ENCODE peak calls at places on chromosome 7, in eight cellular contexts. R is stimulated activated CD8-positive, alpha-beta memory T cell treated with anti-CD3 and anti-CD28 coated beads, Interleukin-7, amount 100 ng/mL, for 24 hours; I is MCF 10A; M is transverse colon; E is heart left ventricle; A is thoracic aorta; S is activated T-cell treated with anti-CD3 and anti-CD28 coated beads, Interleukin-2, amount 50 U/mL, for 24 hours; Q is nephron progenitor cell. D is an unnamed sample.
A peak's percentile ranks its signal among the peaks of the same experiment; 100 is the strongest.

GRCh38 chr7:95723583-95724180 is 48.7 kb upstream of the DYNC1I1 start:
- DNase-seq in S (no peak), I (peak; percentile 67), A (no peak), Q (peak; percentile 44), R (no peak), M (no peak), E (no peak), D (no peak)

GRCh38 chr7:106618480-106618879 is 42.5 kb downstream of the CCDC71L start:
- DNase-seq in M (no peak), S (no peak), E (no peak), R (no peak), A (no peak), I (peak; percentile 49), Q (no peak), D (no peak)

GRCh38 chr7:151076863-151077704 is 3.5 kb downstream of the FASTK start:
- DNase-seq in S (no peak), E (peak; percentile 57), A (no peak), Q (no peak), I (no peak), M (no peak), R (no peak), D (no peak)

GRCh38 chr7:140160308-140160707 is 16.5 kb downstream of the KDM7A start:
- DNase-seq in E (no peak), S (no peak), I (no peak), A (no peak), Q (no peak), M (no peak), R (no peak), D (no peak)

GRCh38 chr7:55423277-55423711 is 58.2 kb downstream of the LANCL2 start:
- DNase-seq in Q (no peak), R (no peak), E (no peak), A (no peak), I (no peak), M (no peak), S (no peak), D (no peak)

GRCh38 chr7:34019431-34019830 is 114.1 kb downstream of the BMPER start:
- DNase-seq in A (no peak), Q (no peak), M (no peak), E (no peak), S (no peak), R (no peak), I (no peak), D (no peak)

GRCh38 chr7:128740996-128741395 is 1.8 kb downstream of the CALU start:
- DNase-seq in A (no peak), M (no peak), E (no peak), I (peak; percentile 23), S (no peak), Q (no peak), R (no peak), D (no peak)

GRCh38 chr7:158431941-158432347 is 155.7 kb downstream of the PTPRN2 start:
- DNase-seq in S (peak; percentile 6), M (peak; percentile 76), R (no peak), A (peak; percentile 30), I (peak; percentile 100), E (no peak), Q (no peak), D (peak; percentile 42)

GRCh38 chr7:30770936-30771858 is at the start of gene MINDY4:
- DNase-seq in Q (peak; percentile 83), S (peak; percentile 82), A (no peak), I (peak; percentile 74), M (peak; percentile 84), R (peak; percentile 33), E (peak; percentile 93), D (no peak)

GRCh38 chr7:54581511-54581910 is 39.3 kb downstream of the VSTM2A start:
- DNase-seq in E (no peak), S (no peak), A (no peak), R (no peak), M (no peak), Q (no peak), I (peak; percentile 52), D (no peak)

GRCh38 chr7:152511736-152512135 is 75.9 kb upstream of the KMT2C start:
- DNase-seq in I (peak; percentile 65), A (no peak), R (no peak), E (no peak), Q (no peak), S (no peak), M (no peak), D (no peak)

GRCh38 chr7:116211006-116211912 is 920 bp downstream of the TES start:
- DNase-seq in Q (peak; percentile 53), R (peak; percentile 40), S (peak; percentile 78), I (peak; percentile 90), E (peak; percentile 77), M (peak; percentile 92), A (peak; percentile 59), D (no peak)

GRCh38 chr7:37310322-37311080 is 138.2 kb downstream of the ELMO1 start:
- DNase-seq in R (no peak), A (no peak), I (no peak), E (no peak), S (no peak), M (no peak), Q (no peak), D (no peak)

GRCh38 chr7:124532166-124532565 is 233.4 kb downstream of the GPR37 start:
- DNase-seq in E (no peak), Q (no peak), I (no peak), M (no peak), A (no peak), R (no peak), S (no peak), D (no peak)

GRCh38 chr7:144470052-144470451 is 66.6 kb upstream of the NOBOX start:
- DNase-seq in M (no peak), I (no peak), Q (no peak), A (no peak), S (no peak), E (no peak), R (no peak), D (no peak)

GRCh38 chr7:158849553-158850389 is 6.6 kb upstream of the DYNC2I1 start:
- DNase-seq in M (peak; percentile 76), I (no peak), Q (no peak), R (no peak), E (no peak), S (no peak), A (no peak), D (no peak)

GRCh38 chr7:70700055-70700934 is 431.6 kb upstream of the GALNT17 start:
- DNase-seq in S (no peak), E (no peak), Q (no peak), R (no peak), A (no peak), M (no peak), I (no peak), D (no peak)

GRCh38 chr7:7122701-7123281 is 59.6 kb upstream of the C1GALT1 start:
- DNase-seq in I (peak; percentile 97), S (no peak), R (no peak), A (no peak), E (no peak), Q (no peak), M (no peak), D (no peak)

GRCh38 chr7:50281680-50282445 is 22.7 kb upstream of the IKZF1 start:
- DNase-seq in A (no peak), E (no peak), Q (no peak), M (no peak), I (no peak), R (no peak), S (no peak), D (no peak)

GRCh38 chr7:47318395-47319182 is 263.3 kb downstream of the TNS3 start:
- DNase-seq in R (no peak), M (no peak), Q (no peak), I (no peak), A (no peak), E (no peak), S (no peak), D (no peak)

GRCh38 chr7:26410156-26410555 is 118.5 kb downstream of the SNX10 start:
- DNase-seq in Q (no peak), A (no peak), S (no peak), R (no peak), E (no peak), I (no peak), M (no peak), D (no peak)

GRCh38 chr7:66880009-66880554 is 40.9 kb upstream of the TMEM248 start:
- DNase-seq in S (no peak), I (no peak), A (no peak), E (no peak), Q (no peak), M (no peak), R (no peak), D (no peak)

GRCh38 chr7:48441848-48442492 is 270.7 kb downstream of the ABCA13 start:
- DNase-seq in E (no peak), S (no peak), M (no peak), Q (no peak), A (no peak), I (no peak), R (no peak), D (no peak)

GRCh38 chr7:47180268-47180826 is 401.6 kb downstream of the TNS3 start:
- DNase-seq in S (no peak), Q (peak; percentile 67), E (no peak), I (peak; percentile 76), A (no peak), R (no peak), M (peak; percentile 51), D (no peak)

GRCh38 chr7:35753761-35754603 is 46.9 kb upstream of the SEPTIN7 start:
- DNase-seq in M (peak; percentile 20), I (no peak), R (no peak), S (no peak), E (peak; percentile 61), A (no peak), Q (peak; percentile 7), D (no peak)

GRCh38 chr7:1460757-1461639 is 1.7 kb upstream of the MICALL2 start:
- DNase-seq in A (no peak), M (peak; percentile 81), I (no peak), Q (no peak), S (no peak), E (no peak), R (no peak), D (no peak)

GRCh38 chr7:139451638-139452037 is 31.8 kb downstream of the KLRG2 start:
- DNase-seq in I (peak; percentile 67), R (no peak), M (no peak), Q (no peak), S (no peak), A (no peak), E (no peak), D (no peak)

GRCh38 chr7:159034988-159035387 is 109.7 kb downstream of the VIPR2 start:
- DNase-seq in Q (no peak), R (no peak), E (no peak), I (no peak), A (no peak), M (no peak), S (no peak), D (no peak)

GRCh38 chr7:79272066-79272669 is 181.3 kb downstream of the MAGI2 start:
- DNase-seq in Q (no peak), S (no peak), A (no peak), E (no peak), M (no peak), R (no peak), I (peak; percentile 63), D (no peak)

GRCh38 chr7:158444501-158445420 is 142.9 kb downstream of the PTPRN2 start:
- DNase-seq in R (no peak), M (no peak), S (no peak), Q (no peak), A (no peak), E (no peak), I (no peak), D (no peak)

GRCh38 chr7:120988591-120989299 is at the start of gene CPED1:
- DNase-seq in M (peak; percentile 73), A (peak; percentile 43), S (peak; percentile 50), Q (peak; percentile 81), E (peak; percentile 89), I (no peak), R (no peak), D (peak; percentile 63)

GRCh38 chr7:77525231-77525630 is 11.9 kb upstream of the PTPN12 start:
- DNase-seq in I (no peak), A (no peak), S (no peak), Q (no peak), R (no peak), E (no peak), M (no peak), D (no peak)

GRCh38 chr7:121286742-121287699 is 41.8 kb upstream of the WNT16 start:
- DNase-seq in M (no peak), I (no peak), S (no peak), E (no peak), A (no peak), Q (no peak), R (no peak), D (no peak)

GRCh38 chr7:19392246-19392645 is 247.0 kb upstream of the FERD3L start:
- DNase-seq in I (peak; percentile 53), R (no peak), E (no peak), Q (no peak), S (no peak), A (no peak), M (no peak), D (no peak)

D was measured in omental fat pad.